ENCODE peak calls at places on chromosomes 1 and 21, in seven cellular contexts. One of them, this sample, is unnamed. For H3K9me3, the result is how much of the 10 kb centered on the place peaks cover.

GRCh38 chr1:28950006-28950405 is 35.6 kb downstream of the EPB41 start:
- DNase-seq in adrenal gland: no peak
- DNase-seq in fibroblast of lung: no peak
- DNase-seq in right cardiac atrium: no peak
- DNase-seq in hepatocyte: no peak
- DNase-seq in Peyer's patch: no peak
- DNase-seq in body of pancreas: no peak
- DNase-seq in this sample: no peak

GRCh38 chr1:230327892-230328284 is 98.2 kb downstream of the PGBD5 start:
- DNase-seq in Peyer's patch: no peak
- DNase-seq in fibroblast of lung: peak
- DNase-seq in body of pancreas: no peak
- DNase-seq in right cardiac atrium: no peak
- DNase-seq in adrenal gland: peak
- DNase-seq in hepatocyte: no peak
- DNase-seq in this sample: no peak

GRCh38 chr1:11283148-11283547 is 10.2 kb downstream of the UBIAD1 start:
- DNase-seq in right cardiac atrium: no peak
- DNase-seq in adrenal gland: no peak
- DNase-seq in Peyer's patch: no peak
- DNase-seq in hepatocyte: no peak
- DNase-seq in body of pancreas: no peak
- DNase-seq in fibroblast of lung: no peak
- DNase-seq in this sample: no peak

GRCh38 chr1:32398401-32398800 is 4.2 kb upstream of the BSDC1 start:
- DNase-seq in body of pancreas: no peak
- DNase-seq in right cardiac atrium: no peak
- DNase-seq in hepatocyte: no peak
- DNase-seq in fibroblast of lung: peak
- DNase-seq in adrenal gland: no peak
- DNase-seq in Peyer's patch: no peak
- DNase-seq in this sample: no peak

GRCh38 chr1:16112558-16113555 is 39.4 kb upstream of the FAM131C start:
- DNase-seq in adrenal gland: peak
- DNase-seq in hepatocyte: peak
- DNase-seq in right cardiac atrium: peak
- DNase-seq in Peyer's patch: no peak
- DNase-seq in fibroblast of lung: peak
- DNase-seq in body of pancreas: no peak
- DNase-seq in this sample: no peak

GRCh38 chr1:7229696-7230095 is 444.4 kb downstream of the CAMTA1 start:
- DNase-seq in fibroblast of lung: peak
- DNase-seq in right cardiac atrium: no peak
- DNase-seq in adrenal gland: no peak
- DNase-seq in Peyer's patch: no peak
- DNase-seq in body of pancreas: no peak
- DNase-seq in hepatocyte: no peak
- DNase-seq in this sample: no peak

GRCh38 chr1:10324627-10325026 is 74.2 kb upstream of the PGD start:
- DNase-seq in fibroblast of lung: no peak
- DNase-seq in adrenal gland: no peak
- DNase-seq in hepatocyte: no peak
- DNase-seq in right cardiac atrium: no peak
- DNase-seq in Peyer's patch: no peak
- DNase-seq in body of pancreas: no peak
- DNase-seq in this sample: no peak

GRCh38 chr21:39444406-39445145 is 1.0 kb downstream of the LCA5L start:
- DNase-seq in Peyer's patch: no peak
- DNase-seq in body of pancreas: no peak
- DNase-seq in right cardiac atrium: no peak
- DNase-seq in adrenal gland: peak
- DNase-seq in hepatocyte: peak
- DNase-seq in fibroblast of lung: peak
- DNase-seq in this sample: peak

GRCh38 chr1:21574464-21575151 is 65.4 kb downstream of the ALPL start:
- DNase-seq in fibroblast of lung: peak
- DNase-seq in Peyer's patch: peak
- DNase-seq in right cardiac atrium: peak
- DNase-seq in hepatocyte: peak
- DNase-seq in adrenal gland: peak
- DNase-seq in body of pancreas: no peak
- DNase-seq in this sample: peak

GRCh38 chr1:51328279-51328678 is 2.1 kb downstream of the TTC39A start:
- DNase-seq in fibroblast of lung: peak
- DNase-seq in adrenal gland: no peak
- DNase-seq in hepatocyte: no peak
- DNase-seq in Peyer's patch: no peak
- DNase-seq in right cardiac atrium: no peak
- DNase-seq in body of pancreas: no peak
- DNase-seq in this sample: no peak

GRCh38 chr1:28371011-28371378 is 1.5 kb downstream of the PHACTR4 start:
- DNase-seq in fibroblast of lung: no peak
- DNase-seq in adrenal gland: no peak
- DNase-seq in hepatocyte: no peak
- DNase-seq in Peyer's patch: no peak
- DNase-seq in right cardiac atrium: no peak
- DNase-seq in body of pancreas: no peak
- DNase-seq in this sample: no peak

GRCh38 chr1:72648465-72648864 is 366.1 kb upstream of the NEGR1 start:
- DNase-seq in fibroblast of lung: no peak
- DNase-seq in hepatocyte: no peak
- DNase-seq in body of pancreas: no peak
- DNase-seq in right cardiac atrium: no peak
- DNase-seq in adrenal gland: no peak
- DNase-seq in Peyer's patch: no peak
- DNase-seq in this sample: no peak

GRCh38 chr1:85554630-85555327 is 25.8 kb upstream of the CCN1 start:
- DNase-seq in adrenal gland: no peak
- DNase-seq in hepatocyte: no peak
- DNase-seq in fibroblast of lung: peak
- DNase-seq in right cardiac atrium: no peak
- DNase-seq in body of pancreas: no peak
- DNase-seq in Peyer's patch: no peak
- DNase-seq in this sample: no peak

GRCh38 chr1:24932284-24932683 is 2.2 kb upstream of the RUNX3 start:
- DNase-seq in body of pancreas: peak
- DNase-seq in hepatocyte: peak
- DNase-seq in Peyer's patch: peak
- DNase-seq in right cardiac atrium: peak
- DNase-seq in adrenal gland: peak
- DNase-seq in fibroblast of lung: no peak
- DNase-seq in this sample: no peak

GRCh38 chr21:39885119-39885848 is 18.0 kb downstream of the PCP4 start:
- DNase-seq in hepatocyte: no peak
- DNase-seq in Peyer's patch: no peak
- DNase-seq in fibroblast of lung: peak
- DNase-seq in right cardiac atrium: peak
- DNase-seq in body of pancreas: no peak
- DNase-seq in adrenal gland: no peak
- DNase-seq in this sample: peak

GRCh38 chr1:50251592-50252165 is 143.0 kb downstream of the ELAVL4 start:
- DNase-seq in adrenal gland: no peak
- DNase-seq in body of pancreas: no peak
- DNase-seq in Peyer's patch: no peak
- DNase-seq in fibroblast of lung: no peak
- DNase-seq in hepatocyte: no peak
- DNase-seq in right cardiac atrium: no peak
- DNase-seq in this sample: no peak

GRCh38 chr1:78839704-78840277 is 166.7 kb downstream of the ADGRL4 start:
- DNase-seq in fibroblast of lung: peak
- DNase-seq in body of pancreas: peak
- DNase-seq in right cardiac atrium: no peak
- DNase-seq in adrenal gland: peak
- DNase-seq in hepatocyte: peak
- DNase-seq in Peyer's patch: no peak
- DNase-seq in this sample: no peak

GRCh38 chr1:116318897-116319296 is 54.1 kb upstream of the ATP1A1 start:
- DNase-seq in adrenal gland: peak
- DNase-seq in hepatocyte: peak
- DNase-seq in Peyer's patch: no peak
- DNase-seq in body of pancreas: peak
- DNase-seq in fibroblast of lung: no peak
- DNase-seq in right cardiac atrium: no peak
- DNase-seq in this sample: no peak

GRCh38 chr1:179369751-179370341 is 4.1 kb downstream of the AXDND1 start:
- DNase-seq in right cardiac atrium: no peak
- DNase-seq in adrenal gland: peak
- DNase-seq in hepatocyte: peak
- DNase-seq in Peyer's patch: no peak
- DNase-seq in body of pancreas: peak
- DNase-seq in fibroblast of lung: peak
- DNase-seq in this sample: no peak

GRCh38 chr1:225987491-225988316 is 11.4 kb downstream of the SDE2 start:
- DNase-seq in right cardiac atrium: no peak
- DNase-seq in adrenal gland: no peak
- DNase-seq in Peyer's patch: no peak
- DNase-seq in fibroblast of lung: peak
- DNase-seq in hepatocyte: peak
- DNase-seq in body of pancreas: no peak
- DNase-seq in this sample: no peak
- H3K27ac ChIP-seq in right cardiac atrium: no peak
- H3K27ac ChIP-seq in adrenal gland: no peak
- H3K27ac ChIP-seq in Peyer's patch: no peak
- H3K27ac ChIP-seq in fibroblast of lung: no peak
- H3K27ac ChIP-seq in hepatocyte: no peak
- H3K27ac ChIP-seq in body of pancreas: no peak
- H3K27ac ChIP-seq in this sample: peak

GRCh38 chr1:2853711-2854110 is 52.2 kb upstream of the TTC34 start:
- DNase-seq in adrenal gland: no peak
- DNase-seq in hepatocyte: no peak
- DNase-seq in fibroblast of lung: no peak
- DNase-seq in right cardiac atrium: peak
- DNase-seq in Peyer's patch: no peak
- DNase-seq in body of pancreas: no peak
- DNase-seq in this sample: no peak

GRCh38 chr1:2854151-2854550 is 52.7 kb upstream of the TTC34 start:
- DNase-seq in adrenal gland: no peak
- DNase-seq in fibroblast of lung: no peak
- DNase-seq in Peyer's patch: no peak
- DNase-seq in body of pancreas: no peak
- DNase-seq in right cardiac atrium: no peak
- DNase-seq in hepatocyte: no peak
- DNase-seq in this sample: no peak

GRCh38 chr1:2848006-2848670 is 46.6 kb upstream of the TTC34 start:
- DNase-seq in Peyer's patch: no peak
- DNase-seq in adrenal gland: no peak
- DNase-seq in fibroblast of lung: no peak
- DNase-seq in body of pancreas: no peak
- DNase-seq in right cardiac atrium: peak
- DNase-seq in hepatocyte: no peak
- DNase-seq in this sample: no peak

GRCh38 chr1:2847086-2847850 is 45.8 kb upstream of the TTC34 start:
- DNase-seq in adrenal gland: no peak
- DNase-seq in hepatocyte: no peak
- DNase-seq in right cardiac atrium: peak
- DNase-seq in body of pancreas: no peak
- DNase-seq in fibroblast of lung: no peak
- DNase-seq in Peyer's patch: no peak
- DNase-seq in this sample: no peak

DNA sequence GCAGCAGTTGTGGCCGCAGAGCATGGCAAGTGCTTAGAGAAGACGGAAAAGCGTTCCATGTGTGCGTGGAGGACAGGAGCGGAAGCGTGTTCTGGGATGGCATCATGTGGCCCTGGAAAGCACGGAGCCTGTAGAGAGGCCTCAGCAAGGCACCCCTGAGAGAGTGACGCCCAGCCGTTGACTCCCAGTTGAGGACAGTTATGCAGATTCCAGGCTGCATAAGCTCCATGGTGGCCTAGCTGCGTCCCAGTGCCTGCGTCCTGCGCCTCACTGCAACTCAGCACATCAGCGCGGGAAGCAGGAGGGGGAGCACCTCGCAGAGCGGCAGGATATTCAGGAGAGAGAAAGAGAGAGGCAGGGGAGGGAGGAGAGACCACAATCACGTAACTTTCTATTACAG is 49.0 kb upstream of the TTC34 start:
- DNase-seq in body of pancreas: no peak
- DNase-seq in right cardiac atrium: no peak
- DNase-seq in adrenal gland: no peak
- DNase-seq in hepatocyte: no peak
- DNase-seq in Peyer's patch: no peak
- DNase-seq in fibroblast of lung: no peak
- DNase-seq in this sample: no peak
- H3K9me3 ChIP-seq in body of pancreas: under half
- H3K9me3 ChIP-seq in right cardiac atrium: under half
- H3K9me3 ChIP-seq in adrenal gland: under half
- H3K9me3 ChIP-seq in hepatocyte: under half
- H3K9me3 ChIP-seq in Peyer's patch: under half
- H3K9me3 ChIP-seq in fibroblast of lung: under half
- H3K9me3 ChIP-seq in this sample: under half

DNA sequence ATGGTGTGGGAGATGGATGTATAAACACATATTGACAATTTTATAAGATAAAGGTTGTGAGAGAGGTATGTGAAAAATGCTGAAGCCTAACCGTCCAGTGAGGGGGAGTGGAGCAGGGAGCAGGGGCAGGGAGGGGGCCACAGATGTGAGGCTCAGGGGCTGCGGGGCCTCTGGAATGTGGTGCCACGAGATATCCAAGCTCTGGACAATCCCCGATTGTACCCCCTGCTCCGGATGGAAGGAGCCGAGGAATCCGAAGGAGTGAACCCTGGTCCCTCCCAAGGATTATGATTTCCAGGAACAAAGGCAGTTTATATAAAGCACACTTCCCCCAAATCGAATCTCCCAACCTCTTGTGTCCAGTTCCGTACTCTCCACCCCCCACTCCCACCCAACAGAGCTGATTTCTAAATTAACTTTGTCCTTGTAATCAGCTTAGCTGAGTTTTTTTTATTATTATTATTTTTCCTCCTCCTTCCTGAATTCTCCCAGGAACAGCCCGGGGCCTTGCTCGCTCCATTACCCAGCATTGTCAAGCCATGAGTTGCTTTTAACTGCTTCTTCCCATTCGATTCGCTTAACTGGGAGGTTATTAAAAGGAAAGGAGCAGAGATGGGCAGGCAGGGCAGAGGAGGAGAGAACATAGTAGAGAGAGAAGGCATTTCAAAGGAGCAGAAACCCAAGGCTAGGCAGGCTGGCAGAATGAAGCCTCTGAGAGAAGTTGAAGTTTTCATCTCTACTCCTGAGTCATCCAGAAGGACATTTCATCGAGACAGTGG is 9.4 kb downstream of the KIRREL1 start:
- DNase-seq in right cardiac atrium: no peak
- DNase-seq in adrenal gland: no peak
- DNase-seq in Peyer's patch: no peak
- DNase-seq in body of pancreas: no peak
- DNase-seq in hepatocyte: no peak
- DNase-seq in fibroblast of lung: peak
- DNase-seq in this sample: no peak
- H3K27ac ChIP-seq in right cardiac atrium: peak
- H3K27ac ChIP-seq in adrenal gland: peak
- H3K27ac ChIP-seq in Peyer's patch: no peak
- H3K27ac ChIP-seq in body of pancreas: no peak
- H3K27ac ChIP-seq in hepatocyte: peak
- H3K27ac ChIP-seq in fibroblast of lung: peak
- H3K27ac ChIP-seq in this sample: peak

DNA sequence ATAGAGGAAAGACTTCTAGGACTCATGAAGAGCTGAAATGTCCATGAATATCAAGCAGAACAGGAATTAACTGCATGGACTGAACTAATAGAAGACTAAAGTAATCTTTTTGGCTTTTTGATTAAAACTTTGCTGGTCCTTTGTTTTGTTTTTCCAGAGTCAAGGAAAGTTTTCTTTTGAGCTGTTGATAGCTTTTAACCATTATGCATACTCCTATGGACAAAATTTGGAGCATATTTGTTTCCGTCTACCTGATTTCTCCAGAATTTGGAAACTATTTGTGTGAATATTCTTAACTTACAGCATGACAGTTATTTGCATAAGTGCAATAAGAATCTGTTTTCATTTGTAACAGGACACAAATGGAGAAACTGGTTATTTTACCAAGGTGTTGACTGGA is 24.5 kb upstream of the CYP4B1 start:
- DNase-seq in Peyer's patch: no peak
- DNase-seq in fibroblast of lung: no peak
- DNase-seq in adrenal gland: no peak
- DNase-seq in hepatocyte: no peak
- DNase-seq in right cardiac atrium: no peak
- DNase-seq in body of pancreas: no peak
- DNase-seq in this sample: no peak
- H3K9me3 ChIP-seq in Peyer's patch: under half
- H3K9me3 ChIP-seq in fibroblast of lung: under half
- H3K9me3 ChIP-seq in adrenal gland: under half
- H3K9me3 ChIP-seq in hepatocyte: under half
- H3K9me3 ChIP-seq in right cardiac atrium: under half
- H3K9me3 ChIP-seq in body of pancreas: under half
- H3K9me3 ChIP-seq in this sample: under half